ENCODE peak calls at places on chromosome X, in seven cellular contexts. N, O, H, Y, V, K and W are unnamed samples.

GRCh38 chrX:119999087-119999634 is 55.6 kb upstream of the NKAP start:
- DNase-seq in H (no peak), K (no peak), Y (no peak), N (no peak), V (no peak), O (no peak), W (no peak)

GRCh38 chrX:135433531-135434257 is 11.9 kb downstream of the SMIM10L2A start:
- DNase-seq in K (no peak), O (no peak), H (no peak), Y (no peak), V (no peak), N (no peak), W (no peak)

GRCh38 chrX:27085346-27085745 is 377.8 kb downstream of the PPP4R3C start:
- DNase-seq in O (no peak), H (no peak), V (no peak), K (no peak), N (no peak), Y (no peak), W (no peak)

GRCh38 chrX:64176876-64177275 is 28.6 kb downstream of the AMER1 start:
- DNase-seq in Y (no peak), H (no peak), K (no peak), O (no peak), V (no peak), N (no peak), W (no peak)

GRCh38 chrX:111483876-111484275 is 27.6 kb upstream of the SERTM2 start:
- DNase-seq in H (no peak), V (no peak), Y (no peak), K (no peak), O (no peak), N (no peak), W (no peak)

GRCh38 chrX:103565752-103566151 is 19.6 kb upstream of the TCEAL4 start:
- DNase-seq in O (peak; percentile 52), H (no peak), Y (no peak), N (no peak), K (peak; percentile 54), V (no peak), W (no peak)

GRCh38 chrX:38225093-38225492 is 4.4 kb upstream of the SRPX start:
- DNase-seq in H (no peak), N (no peak), V (no peak), Y (no peak), O (peak; percentile 60), K (no peak), W (no peak)

GRCh38 chrX:13469963-13470679 is 99.3 kb upstream of the EGFL6 start:
- DNase-seq in O (peak; percentile 75), H (no peak), N (no peak), V (no peak), Y (no peak), K (peak; percentile 65), W (no peak)

GRCh38 chrX:53547668-53548067 is 113.5 kb upstream of the HSD17B10 start:
- DNase-seq in V (no peak), K (no peak), H (no peak), O (no peak), Y (no peak), N (no peak), W (no peak)

GRCh38 chrX:38561126-38561868 is at the start of gene TSPAN7:
- DNase-seq in H (peak; percentile 91), Y (peak; percentile 93), N (peak; percentile 80), O (peak; percentile 40), K (peak; percentile 66), V (peak; percentile 89), W (peak; percentile 56)

GRCh38 chrX:30504309-30504708 is 73.3 kb downstream of the TASL start:
- DNase-seq in N (no peak), Y (no peak), O (peak; percentile 41), H (no peak), V (peak; percentile 8), K (peak; percentile 56), W (no peak)

GRCh38 chrX:49919617-49920016 is 2.8 kb upstream of the CLCN5 start:
- DNase-seq in V (peak; percentile 56), N (peak; percentile 77), K (peak; percentile 55), Y (no peak), O (peak; percentile 46), H (no peak), W (peak; percentile 13)

GRCh38 chrX:47540754-47541538 is 20.1 kb upstream of the ARAF start:
- DNase-seq in V (peak; percentile 80), K (peak; percentile 93), Y (peak; percentile 78), N (peak; percentile 86), O (peak; percentile 92), H (no peak), W (peak; percentile 87)

GRCh38 chrX:47351706-47352105 is 18.7 kb upstream of the ZNF157 start:
- DNase-seq in O (peak; percentile 60), Y (no peak), N (no peak), K (peak; percentile 9), H (no peak), V (no peak), W (no peak)

GRCh38 chrX:34509394-34509793 is 147.7 kb downstream of the TMEM47 start:
- DNase-seq in V (no peak), K (no peak), Y (no peak), H (no peak), N (no peak), O (no peak), W (no peak)

GRCh38 chrX:13268874-13269273 is 51.0 kb downstream of the ATXN3L start:
- DNase-seq in N (no peak), H (no peak), O (no peak), Y (no peak), K (no peak), V (no peak), W (no peak)

GRCh38 chrX:30822068-30822671 is 66.9 kb downstream of the TAB3 start:
- DNase-seq in H (no peak), V (no peak), K (no peak), O (no peak), N (no peak), Y (no peak), W (no peak)

GRCh38 chrX:3669841-3670240 is 43.6 kb downstream of the PRKX start:
- DNase-seq in H (no peak), N (no peak), O (no peak), K (no peak), Y (no peak), V (no peak), W (no peak)

GRCh38 chrX:83593634-83594294 is 85.7 kb downstream of the POU3F4 start:
- DNase-seq in O (no peak), V (no peak), K (no peak), N (no peak), Y (no peak), H (no peak), W (no peak)

GRCh38 chrX:132837126-132837525 is 121.3 kb downstream of the HS6ST2 start:
- DNase-seq in H (no peak), O (no peak), Y (no peak), N (no peak), V (no peak), K (peak; percentile 88), W (no peak)

GRCh38 chrX:11664211-11664888 is 1.4 kb downstream of the ARHGAP6 start:
- DNase-seq in K (no peak), Y (peak; percentile 55), V (peak; percentile 25), H (peak; percentile 27), N (peak; percentile 28), O (no peak), W (no peak)

GRCh38 chrX:96761566-96761965 is 76.9 kb downstream of the DIAPH2 start:
- DNase-seq in V (no peak), N (no peak), O (no peak), H (no peak), K (no peak), Y (no peak), W (no peak)

GRCh38 chrX:50747471-50747900 is 66.5 kb downstream of the SHROOM4 start:
- DNase-seq in Y (no peak), O (peak; percentile 45), K (peak; percentile 19), V (peak; percentile 10), N (no peak), H (no peak), W (no peak)

GRCh38 chrX:102651968-102652744 is 873 bp downstream of the GPRASP1 start:
- DNase-seq in O (peak; percentile 29), N (peak; percentile 73), Y (peak; percentile 51), K (peak; percentile 50), V (peak; percentile 52), H (no peak), W (no peak)

GRCh38 chrX:1493877-1494510 is 41.3 kb upstream of the ASMTL start:
- DNase-seq in V (no peak), N (no peak), K (no peak), H (no peak), Y (no peak), O (no peak), W (no peak)

GRCh38 chrX:117305168-117305766 is 811.3 kb downstream of the KLHL13 start:
- DNase-seq in N (no peak), V (no peak), K (no peak), Y (no peak), H (no peak), O (no peak), W (no peak)

GRCh38 chrX:44246826-44247225 is 96.6 kb downstream of the EFHC2 start:
- DNase-seq in H (no peak), N (no peak), K (no peak), V (no peak), Y (no peak), O (no peak), W (no peak)

GRCh38 chrX:15674514-15674898 is 9.9 kb upstream of the CLTRN start:
- DNase-seq in Y (peak; percentile 97), K (peak; percentile 94), N (peak; percentile 98), H (peak; percentile 90), O (peak; percentile 96), V (peak; percentile 86), W (peak; percentile 95)

GRCh38 chrX:49838374-49838773 is 9.3 kb downstream of the PAGE4 start:
- DNase-seq in Y (no peak), V (peak; percentile 52), K (peak; percentile 20), N (no peak), O (peak; percentile 15), H (no peak), W (no peak)

GRCh38 chrX:17023670-17024069 is 77.2 kb downstream of the REPS2 start:
- DNase-seq in N (no peak), H (no peak), K (no peak), V (no peak), Y (no peak), O (no peak), W (no peak)
- H3K4me1 ChIP-seq in N (no peaks in the 10 kb centered on the region), H (peaks cover 7% of the 10 kb centered on the region), K (no peaks in the 10 kb centered on the region), V (peaks cover 5% of the 10 kb centered on the region), Y (no peaks in the 10 kb centered on the region), O (no peaks in the 10 kb centered on the region), W (no peaks in the 10 kb centered on the region)

GRCh38 chrX:71953946-71954345 is 43.3 kb downstream of the NHSL2 start:
- DNase-seq in H (no peak), K (no peak), N (no peak), V (peak; percentile 17), O (no peak), Y (no peak), W (no peak)
- H3K4me1 ChIP-seq in H (no peaks in the 10 kb centered on the region), K (no peaks in the 10 kb centered on the region), N (no peaks in the 10 kb centered on the region), V (no peaks in the 10 kb centered on the region), O (no peaks in the 10 kb centered on the region), Y (no peaks in the 10 kb centered on the region), W (peaks cover 3% of the 10 kb centered on the region)

DNA sequence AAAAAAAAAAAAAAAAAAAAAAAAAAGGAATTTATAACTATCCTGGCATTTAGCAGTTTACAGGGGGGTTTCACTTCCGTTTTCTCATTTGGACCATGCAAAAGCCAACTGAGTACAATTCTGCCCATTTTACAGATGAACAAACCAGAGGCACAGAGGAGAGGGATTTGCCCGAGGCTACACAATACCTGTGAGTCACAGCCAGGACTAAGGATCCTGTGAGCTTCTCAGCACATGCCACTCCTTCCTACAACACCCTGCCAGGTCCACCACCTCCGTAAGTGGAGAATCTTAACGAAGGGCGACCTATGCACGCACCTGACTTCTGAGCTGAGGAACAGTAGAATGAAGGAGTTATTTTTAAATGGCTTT is 75.4 kb upstream of the USP9X start:
- DNase-seq in N (no peak), Y (no peak), V (no peak), H (no peak), K (no peak), O (no peak), W (no peak)
- H3K4me1 ChIP-seq in N (no peaks in the 10 kb centered on the region), Y (peaks cover 6% of the 10 kb centered on the region), V (no peaks in the 10 kb centered on the region), H (peaks cover 19% of the 10 kb centered on the region), K (no peaks in the 10 kb centered on the region), O (peaks cover 2% of the 10 kb centered on the region), W (no peaks in the 10 kb centered on the region)

GRCh38 chrX:19752043-19752442 is 135.4 kb downstream of the SH3KBP1 start:
- DNase-seq in N (no peak), H (no peak), V (no peak), Y (no peak), O (no peak), K (no peak), W (no peak)
- H3K4me1 ChIP-seq in N (no peaks in the 10 kb centered on the region), H (peaks cover 20% of the 10 kb centered on the region), V (no peaks in the 10 kb centered on the region), Y (no peaks in the 10 kb centered on the region), O (no peaks in the 10 kb centered on the region), K (no peaks in the 10 kb centered on the region), W (no peaks in the 10 kb centered on the region)